ENCODE peak calls at places on chromosomes 13 and 19, in ten cellular contexts. C is mucosa of descending colon; G is NCI-H345; N is GDM1; Y is stimulated activated CD4-positive, alpha-beta T cell treated with anti-CD3 and anti-CD28 coated beads, Interleukin-2, amount 100 ng/mL, for 24 hours; F is NCI-H510A; E is NCI-H1092 treated with DMSO at 0.1 percent for 48 hours; T is non-pigmented ciliary epithelial cell; H is Panc1; Z is endothelial cell. J is an unnamed sample.

GRCh38 chr19:14107581-14108461 is 9.7 kb downstream of the PRKACA start:
- DNase-seq in C (no peak), G (no peak), N (no peak), Y (no peak), F (no peak), E (no peak), T (no peak), H (no peak), Z (no peak), J (no peak)

GRCh38 chr19:34430738-34431625 is 2.8 kb downstream of the UBA2 start:
- DNase-seq in C (no peak), G (peak; percentile 51), N (peak; percentile 18), Y (peak; percentile 9), F (peak; percentile 11), E (peak; percentile 10), T (no peak), H (peak; percentile 28), Z (peak; percentile 26), J (no peak)

GRCh38 chr13:30408319-30409101 is 13.8 kb upstream of the UBE2L5 start:
- DNase-seq in C (peak; percentile 96), G (no peak), N (no peak), Y (peak; percentile 96), F (no peak), E (peak; percentile 59), T (no peak), H (no peak), Z (peak; percentile 98), J (peak; percentile 97)

GRCh38 chr13:110261166-110262081 is 45.5 kb downstream of the COL4A1 start:
- DNase-seq in C (no peak), G (no peak), N (no peak), Y (no peak), F (no peak), E (no peak), T (no peak), H (no peak), Z (no peak), J (no peak)

GRCh38 chr19:49973987-49974386 is 13.0 kb upstream of the SIGLEC11 start:
- DNase-seq in C (no peak), G (no peak), N (no peak), Y (no peak), F (no peak), E (no peak), T (no peak), H (no peak), Z (no peak), J (no peak)

GRCh38 chr19:43719378-43719868 is 3.5 kb downstream of the IRGC start:
- DNase-seq in C (no peak), G (no peak), N (no peak), Y (no peak), F (no peak), E (no peak), T (no peak), H (no peak), Z (no peak), J (peak; percentile 64)

GRCh38 chr13:30113531-30113930 is 193.8 kb downstream of the KATNAL1 start:
- DNase-seq in C (no peak), G (no peak), N (no peak), Y (no peak), F (no peak), E (no peak), T (no peak), H (no peak), Z (no peak), J (no peak)

GRCh38 chr13:108226184-108226583 is 8.0 kb downstream of the ABHD13 start:
- DNase-seq in C (no peak), G (peak; percentile 2), N (no peak), Y (no peak), F (no peak), E (peak; percentile 82), T (no peak), H (no peak), Z (no peak), J (no peak)

GRCh38 chr13:46385946-46386345 is 1.1 kb downstream of the RUBCNL start:
- DNase-seq in C (no peak), G (no peak), N (no peak), Y (no peak), F (no peak), E (no peak), T (no peak), H (no peak), Z (no peak), J (no peak)

J was measured in kidney.